ENCODE peak calls at places on chromosomes 1 and 21, in five cellular contexts. E, M, W, O and A are unnamed samples.
A peak's percentile ranks its signal among the peaks of the same experiment; 100 is the strongest.

GRCh38 chr1:6051423-6051822 is 5.7 kb downstream of the KCNAB2 start:
- DNase-seq in E (no peak), M (no peak), W (no peak), O (no peak), A (no peak)

GRCh38 chr1:169318845-169319244 is 48.8 kb downstream of the NME7 start:
- DNase-seq in E (no peak), M (no peak), W (no peak), O (no peak), A (no peak)

GRCh38 chr1:12142891-12143630 is 23.7 kb upstream of the TNFRSF1B start:
- DNase-seq in E (no peak), M (no peak), W (no peak), O (no peak), A (no peak)

GRCh38 chr1:151165281-151165737 is 393 bp downstream of the LYSMD1 start:
- DNase-seq in E (no peak), M (peak; percentile 72), W (no peak), O (peak; percentile 41), A (no peak)

GRCh38 chr1:69104859-69105258 is 462.9 kb upstream of the LRRC7 start:
- DNase-seq in E (no peak), M (no peak), W (no peak), O (no peak), A (no peak)

GRCh38 chr1:222926566-222926965 is 111.7 kb downstream of the DISP1 start:
- DNase-seq in E (no peak), M (no peak), W (no peak), O (no peak), A (peak; percentile 19)

GRCh38 chr1:155320661-155321576 is at the start of gene RUSC1:
- DNase-seq in E (peak; percentile 48), M (peak; percentile 90), W (no peak), O (peak; percentile 46), A (no peak)

GRCh38 chr21:44988607-44989537 is 49.0 kb downstream of the SLX9 start:
- DNase-seq in E (no peak), M (no peak), W (no peak), O (no peak), A (no peak)

GRCh38 chr1:39947265-39947664 is 7.7 kb upstream of the MFSD2A start:
- DNase-seq in E (no peak), M (no peak), W (no peak), O (no peak), A (no peak)

GRCh38 chr21:17455451-17455850 is 57.4 kb upstream of the CXADR start:
- DNase-seq in E (no peak), M (no peak), W (no peak), O (no peak), A (no peak)

GRCh38 chr1:13600762-13601483 is 17.3 kb downstream of the PDPN start:
- DNase-seq in E (no peak), M (no peak), W (no peak), O (no peak), A (no peak)

GRCh38 chr1:239952348-239953307 is 139.1 kb upstream of the FMN2 start:
- DNase-seq in E (no peak), M (peak; percentile 9), W (no peak), O (no peak), A (no peak)

GRCh38 chr1:50474859-50475809 is 51.9 kb upstream of the DMRTA2 start:
- DNase-seq in E (no peak), M (peak; percentile 56), W (no peak), O (no peak), A (no peak)

GRCh38 chr1:223712184-223712855 is at the start of gene CAPN2:
- DNase-seq in E (no peak), M (peak; percentile 92), W (peak; percentile 95), O (peak; percentile 76), A (peak; percentile 75)

GRCh38 chr1:17736625-17737024 is 18.5 kb upstream of the ACTL8 start:
- DNase-seq in E (no peak), M (peak; percentile 27), W (no peak), O (no peak), A (no peak)

GRCh38 chr1:19024532-19024931 is 68.1 kb upstream of the IFFO2 start:
- DNase-seq in E (no peak), M (no peak), W (no peak), O (no peak), A (no peak)

GRCh38 chr1:115670476-115671175 is 28.9 kb downstream of the VANGL1 start:
- DNase-seq in E (no peak), M (no peak), W (peak; percentile 88), O (no peak), A (no peak)

GRCh38 chr1:89356658-89357400 is 7.0 kb upstream of the GBP6 start:
- DNase-seq in E (no peak), M (no peak), W (no peak), O (no peak), A (no peak)

DNA sequence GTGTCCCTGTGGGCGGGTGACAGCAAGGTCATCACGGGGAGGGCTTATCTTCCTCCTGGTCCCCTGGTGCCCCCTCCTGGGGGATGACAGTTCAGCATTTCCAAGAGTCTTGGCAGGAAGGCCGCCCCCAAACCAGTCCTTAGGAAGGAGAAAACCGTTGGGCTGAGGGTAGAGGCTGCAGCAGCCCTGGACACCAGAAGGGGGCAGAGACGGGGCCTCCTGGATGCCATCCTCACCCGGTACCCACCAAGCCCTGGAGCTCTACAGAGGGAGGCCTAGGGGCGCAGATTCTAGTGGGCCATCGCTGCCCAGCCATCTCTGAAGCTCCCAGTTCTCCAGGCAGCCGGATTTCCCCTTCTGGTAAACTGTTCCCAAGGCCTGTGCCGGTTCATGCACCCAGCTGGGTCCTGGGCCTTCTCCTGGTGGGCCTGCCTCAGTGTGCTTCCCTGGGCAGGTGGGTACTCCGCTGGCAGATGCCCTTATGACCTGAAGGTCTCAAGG is 14.8 kb upstream of the ZNF669 start:
- DNase-seq in E (no peak), M (peak; percentile 64), W (peak; percentile 79), O (no peak), A (no peak)
- TF ChIP-seq CTCF in E (no peak), M (peak; percentile 33), W (no peak), O (no peak), A (no peak)

DNA sequence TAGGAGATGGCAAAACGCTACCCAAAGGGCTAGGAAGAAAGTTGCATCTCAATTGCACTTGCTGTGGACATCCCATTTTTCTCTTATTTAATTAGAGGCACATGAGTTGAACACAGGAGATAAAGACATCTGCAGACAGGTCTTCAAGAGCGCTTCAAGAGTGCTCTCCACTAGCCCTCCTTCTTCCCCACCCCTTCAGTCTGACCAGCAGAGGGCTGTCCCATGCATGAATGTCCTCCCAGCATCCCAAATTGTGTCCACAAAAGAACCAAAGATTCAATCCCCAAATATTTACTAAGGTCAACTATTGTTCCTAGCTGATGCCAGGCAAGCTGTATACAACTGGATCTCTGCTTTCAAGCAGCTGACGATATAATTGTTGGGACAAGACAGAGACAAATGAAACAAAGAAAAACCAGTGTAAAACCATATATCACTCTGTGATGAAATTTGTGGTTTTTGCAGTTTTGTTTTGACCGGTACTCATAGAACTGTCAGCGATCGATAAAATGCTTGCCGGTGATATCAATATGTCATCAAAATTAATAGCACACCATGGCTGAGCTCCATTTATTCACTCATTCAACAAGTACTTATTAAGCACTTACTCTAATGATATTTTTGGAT is 174.2 kb downstream of the TNR start:
- DNase-seq in E (no peak), M (no peak), W (no peak), O (no peak), A (no peak)
- TF ChIP-seq CTCF in E (no peak), M (peak; percentile 24), W (no peak), O (no peak), A (no peak)

GRCh38 chr1:65254320-65255087 is 54.8 kb upstream of the DNAJC6 start:
- DNase-seq in E (peak; percentile 25), M (peak; percentile 95), W (peak; percentile 94), O (peak; percentile 57), A (no peak)
- TF ChIP-seq CTCF in E (peak; percentile 30), M (peak; percentile 26), W (peak; percentile 38), O (no peak), A (peak; percentile 17)

DNA sequence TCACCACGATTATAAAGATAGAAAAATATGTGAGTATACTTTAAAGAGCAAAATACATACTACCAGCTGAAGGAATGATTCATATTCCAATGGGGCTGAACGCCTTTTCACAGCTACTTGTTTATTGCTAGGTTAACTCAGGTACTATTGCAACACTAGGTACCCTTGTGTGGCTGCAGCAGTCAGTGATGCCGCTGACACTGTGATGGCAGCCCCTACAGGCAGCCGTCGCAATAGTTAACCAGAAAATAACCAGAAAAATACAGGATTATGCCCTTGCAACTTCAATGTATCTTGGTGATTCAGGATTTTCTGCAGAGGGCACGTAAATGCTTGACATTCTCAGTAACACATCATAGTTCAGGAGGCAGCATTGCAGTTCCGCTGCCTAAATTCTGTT is 1.6 kb upstream of the MARK1 start:
- DNase-seq in E (no peak), M (peak; percentile 28), W (no peak), O (no peak), A (no peak)
- TF ChIP-seq CTCF in E (no peak), M (peak; percentile 52), W (no peak), O (no peak), A (no peak)